ENCODE peak calls at places on chromosomes 3 and 15, in seven cellular contexts. One of them, this sample, is unnamed. For H3K4me1, the result is how much of the 10 kb centered on the place peaks cover.

GRCh38 chr15:37933685-37934084 is 755 bp upstream of the TMCO5A start:
- DNase-seq in thyroid gland: no peak
- DNase-seq in MM.1S: no peak
- DNase-seq in OCI-LY7: no peak
- DNase-seq in adrenal gland: no peak
- DNase-seq in SK-N-SH: no peak
- DNase-seq in right atrium auricular region: no peak
- DNase-seq in this sample: peak

GRCh38 chr15:70752142-70752754 is 11.1 kb downstream of the UACA start:
- DNase-seq in right atrium auricular region: peak
- DNase-seq in MM.1S: peak
- DNase-seq in OCI-LY7: no peak
- DNase-seq in thyroid gland: no peak
- DNase-seq in SK-N-SH: no peak
- DNase-seq in adrenal gland: no peak
- DNase-seq in this sample: no peak

GRCh38 chr3:162328649-162329048 is 832.0 kb downstream of the OTOL1 start:
- DNase-seq in right atrium auricular region: no peak
- DNase-seq in OCI-LY7: no peak
- DNase-seq in MM.1S: no peak
- DNase-seq in thyroid gland: no peak
- DNase-seq in SK-N-SH: no peak
- DNase-seq in adrenal gland: no peak
- DNase-seq in this sample: no peak

GRCh38 chr15:80482686-80483085 is 78.5 kb downstream of the ARNT2 start:
- DNase-seq in thyroid gland: no peak
- DNase-seq in SK-N-SH: no peak
- DNase-seq in MM.1S: no peak
- DNase-seq in right atrium auricular region: no peak
- DNase-seq in OCI-LY7: no peak
- DNase-seq in adrenal gland: no peak
- DNase-seq in this sample: no peak

GRCh38 chr3:162719684-162720341 is 1223.2 kb downstream of the OTOL1 start:
- DNase-seq in SK-N-SH: no peak
- DNase-seq in MM.1S: no peak
- DNase-seq in OCI-LY7: no peak
- DNase-seq in adrenal gland: no peak
- DNase-seq in thyroid gland: no peak
- DNase-seq in right atrium auricular region: no peak
- DNase-seq in this sample: peak

GRCh38 chr3:55619186-55619808 is 132.2 kb upstream of the WNT5A start:
- DNase-seq in MM.1S: no peak
- DNase-seq in SK-N-SH: no peak
- DNase-seq in OCI-LY7: no peak
- DNase-seq in right atrium auricular region: no peak
- DNase-seq in thyroid gland: no peak
- DNase-seq in adrenal gland: no peak
- DNase-seq in this sample: no peak

GRCh38 chr3:189808246-189809007 is 177.2 kb downstream of the TP63 start:
- DNase-seq in OCI-LY7: no peak
- DNase-seq in right atrium auricular region: no peak
- DNase-seq in thyroid gland: no peak
- DNase-seq in MM.1S: no peak
- DNase-seq in SK-N-SH: no peak
- DNase-seq in adrenal gland: no peak
- DNase-seq in this sample: no peak

GRCh38 chr15:64883097-64883581 is 28.6 kb upstream of the ANKDD1A start:
- DNase-seq in thyroid gland: no peak
- DNase-seq in adrenal gland: peak
- DNase-seq in MM.1S: no peak
- DNase-seq in right atrium auricular region: no peak
- DNase-seq in SK-N-SH: no peak
- DNase-seq in OCI-LY7: no peak
- DNase-seq in this sample: no peak

GRCh38 chr15:70964686-70965085 is 72.1 kb downstream of the LRRC49 start:
- DNase-seq in SK-N-SH: no peak
- DNase-seq in right atrium auricular region: no peak
- DNase-seq in thyroid gland: no peak
- DNase-seq in MM.1S: no peak
- DNase-seq in OCI-LY7: no peak
- DNase-seq in adrenal gland: no peak
- DNase-seq in this sample: no peak

GRCh38 chr3:53803816-53804545 is 42.2 kb downstream of the CHDH start:
- DNase-seq in SK-N-SH: no peak
- DNase-seq in OCI-LY7: no peak
- DNase-seq in adrenal gland: no peak
- DNase-seq in thyroid gland: peak
- DNase-seq in right atrium auricular region: no peak
- DNase-seq in MM.1S: no peak
- DNase-seq in this sample: no peak

GRCh38 chr3:140388525-140388924 is 289.3 kb upstream of the TRIM42 start:
- DNase-seq in adrenal gland: no peak
- DNase-seq in thyroid gland: no peak
- DNase-seq in OCI-LY7: no peak
- DNase-seq in SK-N-SH: no peak
- DNase-seq in MM.1S: no peak
- DNase-seq in right atrium auricular region: no peak
- DNase-seq in this sample: no peak

GRCh38 chr15:89851665-89852341 is 37.2 kb upstream of the ANPEP start:
- DNase-seq in OCI-LY7: no peak
- DNase-seq in MM.1S: no peak
- DNase-seq in adrenal gland: no peak
- DNase-seq in thyroid gland: no peak
- DNase-seq in right atrium auricular region: no peak
- DNase-seq in SK-N-SH: no peak
- DNase-seq in this sample: no peak

GRCh38 chr3:170040283-170040907 is 2.6 kb downstream of the GPR160 start:
- DNase-seq in adrenal gland: no peak
- DNase-seq in SK-N-SH: no peak
- DNase-seq in thyroid gland: no peak
- DNase-seq in right atrium auricular region: no peak
- DNase-seq in MM.1S: no peak
- DNase-seq in OCI-LY7: no peak
- DNase-seq in this sample: no peak

GRCh38 chr3:69649120-69649519 is 90.1 kb upstream of the MITF start:
- DNase-seq in MM.1S: no peak
- DNase-seq in thyroid gland: no peak
- DNase-seq in OCI-LY7: no peak
- DNase-seq in SK-N-SH: no peak
- DNase-seq in adrenal gland: no peak
- DNase-seq in right atrium auricular region: no peak
- DNase-seq in this sample: no peak

GRCh38 chr3:114571363-114571762 is 277.5 kb downstream of the TIGIT start:
- DNase-seq in SK-N-SH: no peak
- DNase-seq in right atrium auricular region: no peak
- DNase-seq in adrenal gland: no peak
- DNase-seq in MM.1S: no peak
- DNase-seq in OCI-LY7: no peak
- DNase-seq in thyroid gland: no peak
- DNase-seq in this sample: no peak

GRCh38 chr3:62954579-62954978 is 79.4 kb upstream of the CADPS start:
- DNase-seq in thyroid gland: peak
- DNase-seq in OCI-LY7: peak
- DNase-seq in MM.1S: no peak
- DNase-seq in right atrium auricular region: no peak
- DNase-seq in SK-N-SH: no peak
- DNase-seq in adrenal gland: no peak
- DNase-seq in this sample: no peak

GRCh38 chr3:177111541-177111949 is 85.7 kb downstream of the TBL1XR1 start:
- DNase-seq in MM.1S: peak
- DNase-seq in thyroid gland: no peak
- DNase-seq in right atrium auricular region: no peak
- DNase-seq in adrenal gland: no peak
- DNase-seq in OCI-LY7: no peak
- DNase-seq in SK-N-SH: no peak
- DNase-seq in this sample: no peak

GRCh38 chr15:42048821-42049200 is 28.0 kb upstream of the PLA2G4E start:
- DNase-seq in right atrium auricular region: no peak
- DNase-seq in SK-N-SH: no peak
- DNase-seq in OCI-LY7: no peak
- DNase-seq in MM.1S: no peak
- DNase-seq in thyroid gland: no peak
- DNase-seq in adrenal gland: no peak
- DNase-seq in this sample: no peak

GRCh38 chr3:25495726-25496125 is 67.7 kb downstream of the RARB start:
- DNase-seq in OCI-LY7: no peak
- DNase-seq in thyroid gland: no peak
- DNase-seq in right atrium auricular region: no peak
- DNase-seq in SK-N-SH: no peak
- DNase-seq in MM.1S: no peak
- DNase-seq in adrenal gland: no peak
- DNase-seq in this sample: no peak

GRCh38 chr15:79440355-79440908 is 8.3 kb downstream of the MINAR1 start:
- DNase-seq in right atrium auricular region: no peak
- DNase-seq in thyroid gland: no peak
- DNase-seq in SK-N-SH: no peak
- DNase-seq in adrenal gland: no peak
- DNase-seq in OCI-LY7: no peak
- DNase-seq in MM.1S: no peak
- DNase-seq in this sample: no peak

GRCh38 chr15:67444100-67444499 is 76.8 kb upstream of the C15orf61 start:
- DNase-seq in OCI-LY7: no peak
- DNase-seq in adrenal gland: no peak
- DNase-seq in right atrium auricular region: no peak
- DNase-seq in MM.1S: no peak
- DNase-seq in thyroid gland: no peak
- DNase-seq in SK-N-SH: no peak
- DNase-seq in this sample: no peak

GRCh38 chr3:27568393-27568792 is 84.2 kb upstream of the SLC4A7 start:
- DNase-seq in thyroid gland: peak
- DNase-seq in right atrium auricular region: no peak
- DNase-seq in MM.1S: no peak
- DNase-seq in SK-N-SH: peak
- DNase-seq in adrenal gland: peak
- DNase-seq in OCI-LY7: no peak
- DNase-seq in this sample: peak

GRCh38 chr15:98949624-98950023 is 58.0 kb downstream of the PGPEP1L start:
- DNase-seq in MM.1S: no peak
- DNase-seq in adrenal gland: no peak
- DNase-seq in thyroid gland: no peak
- DNase-seq in right atrium auricular region: no peak
- DNase-seq in SK-N-SH: no peak
- DNase-seq in OCI-LY7: no peak
- DNase-seq in this sample: no peak

GRCh38 chr15:90619939-90620338 is 90.2 kb downstream of the CRTC3 start:
- DNase-seq in SK-N-SH: no peak
- DNase-seq in right atrium auricular region: no peak
- DNase-seq in adrenal gland: no peak
- DNase-seq in OCI-LY7: no peak
- DNase-seq in MM.1S: no peak
- DNase-seq in thyroid gland: no peak
- DNase-seq in this sample: no peak

GRCh38 chr3:171415070-171415469 is 45.1 kb downstream of the TNIK start:
- DNase-seq in OCI-LY7: no peak
- DNase-seq in thyroid gland: no peak
- DNase-seq in adrenal gland: no peak
- DNase-seq in SK-N-SH: no peak
- DNase-seq in MM.1S: no peak
- DNase-seq in right atrium auricular region: no peak
- DNase-seq in this sample: no peak

GRCh38 chr3:42166662-42167300 is 75.6 kb downstream of the TRAK1 start:
- DNase-seq in adrenal gland: no peak
- DNase-seq in right atrium auricular region: no peak
- DNase-seq in MM.1S: no peak
- DNase-seq in thyroid gland: no peak
- DNase-seq in OCI-LY7: no peak
- DNase-seq in SK-N-SH: peak
- DNase-seq in this sample: no peak
- H3K4me1 ChIP-seq in adrenal gland: under half
- H3K4me1 ChIP-seq in right atrium auricular region: under half
- H3K4me1 ChIP-seq in MM.1S: under half
- H3K4me1 ChIP-seq in thyroid gland: under half
- H3K4me1 ChIP-seq in OCI-LY7: half or more
- H3K4me1 ChIP-seq in SK-N-SH: under half
- H3K4me1 ChIP-seq in this sample: under half

GRCh38 chr3:29903600-29903999 is 622.7 kb downstream of the RBMS3 start:
- DNase-seq in adrenal gland: no peak
- DNase-seq in SK-N-SH: no peak
- DNase-seq in OCI-LY7: no peak
- DNase-seq in thyroid gland: no peak
- DNase-seq in MM.1S: no peak
- DNase-seq in right atrium auricular region: no peak
- DNase-seq in this sample: no peak

GRCh38 chr3:29899011-29899410 is 618.1 kb downstream of the RBMS3 start:
- DNase-seq in adrenal gland: no peak
- DNase-seq in OCI-LY7: no peak
- DNase-seq in thyroid gland: no peak
- DNase-seq in MM.1S: no peak
- DNase-seq in right atrium auricular region: no peak
- DNase-seq in SK-N-SH: no peak
- DNase-seq in this sample: no peak

GRCh38 chr3:29901097-29901496 is 620.2 kb downstream of the RBMS3 start:
- DNase-seq in MM.1S: no peak
- DNase-seq in OCI-LY7: no peak
- DNase-seq in right atrium auricular region: no peak
- DNase-seq in SK-N-SH: no peak
- DNase-seq in adrenal gland: no peak
- DNase-seq in thyroid gland: no peak
- DNase-seq in this sample: no peak

GRCh38 chr3:29893024-29893554 is 612.2 kb downstream of the RBMS3 start:
- DNase-seq in OCI-LY7: no peak
- DNase-seq in right atrium auricular region: no peak
- DNase-seq in MM.1S: no peak
- DNase-seq in thyroid gland: no peak
- DNase-seq in adrenal gland: no peak
- DNase-seq in SK-N-SH: no peak
- DNase-seq in this sample: no peak

DNA sequence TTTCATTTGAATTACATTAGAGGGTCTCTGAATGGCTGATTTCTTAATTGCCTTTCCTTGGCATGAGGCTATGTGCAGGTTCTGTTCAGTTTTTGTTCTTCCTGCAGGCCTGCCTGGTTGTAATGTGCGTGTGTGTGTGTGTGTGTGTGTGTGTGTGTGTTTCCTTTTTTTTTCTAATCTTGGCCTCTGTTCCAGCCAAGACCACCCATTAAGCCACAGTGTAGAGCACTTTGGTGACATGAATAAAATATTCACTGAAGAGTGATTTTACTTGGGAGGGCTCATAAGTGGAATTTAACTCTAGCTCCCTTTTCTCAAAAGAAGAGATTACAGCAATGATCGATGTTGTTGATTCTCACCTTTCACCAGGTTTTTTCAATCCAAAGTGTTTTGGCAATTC is 617.7 kb downstream of the RBMS3 start:
- DNase-seq in MM.1S: no peak
- DNase-seq in right atrium auricular region: no peak
- DNase-seq in adrenal gland: no peak
- DNase-seq in OCI-LY7: no peak
- DNase-seq in thyroid gland: no peak
- DNase-seq in SK-N-SH: no peak
- DNase-seq in this sample: no peak
- H3K4me1 ChIP-seq in MM.1S: under half
- H3K4me1 ChIP-seq in right atrium auricular region: under half
- H3K4me1 ChIP-seq in adrenal gland: under half
- H3K4me1 ChIP-seq in OCI-LY7: under half
- H3K4me1 ChIP-seq in thyroid gland: under half
- H3K4me1 ChIP-seq in SK-N-SH: under half
- H3K4me1 ChIP-seq in this sample: under half

GRCh38 chr3:133992385-133992784 is 37.3 kb downstream of the SLCO2A1 start:
- DNase-seq in right atrium auricular region: peak
- DNase-seq in adrenal gland: no peak
- DNase-seq in OCI-LY7: no peak
- DNase-seq in MM.1S: no peak
- DNase-seq in SK-N-SH: no peak
- DNase-seq in thyroid gland: no peak
- DNase-seq in this sample: peak
- H3K4me1 ChIP-seq in right atrium auricular region: under half
- H3K4me1 ChIP-seq in adrenal gland: under half
- H3K4me1 ChIP-seq in OCI-LY7: under half
- H3K4me1 ChIP-seq in MM.1S: under half
- H3K4me1 ChIP-seq in SK-N-SH: under half
- H3K4me1 ChIP-seq in thyroid gland: under half
- H3K4me1 ChIP-seq in this sample: under half

GRCh38 chr15:72173401-72173800 is 24.2 kb downstream of the GRAMD2A start:
- DNase-seq in OCI-LY7: no peak
- DNase-seq in SK-N-SH: no peak
- DNase-seq in right atrium auricular region: no peak
- DNase-seq in adrenal gland: no peak
- DNase-seq in MM.1S: no peak
- DNase-seq in thyroid gland: no peak
- DNase-seq in this sample: no peak
- H3K4me1 ChIP-seq in OCI-LY7: under half
- H3K4me1 ChIP-seq in SK-N-SH: under half
- H3K4me1 ChIP-seq in right atrium auricular region: under half
- H3K4me1 ChIP-seq in adrenal gland: under half
- H3K4me1 ChIP-seq in MM.1S: under half
- H3K4me1 ChIP-seq in thyroid gland: half or more
- H3K4me1 ChIP-seq in this sample: under half